ENCODE peak calls at places on chromosomes 2 and 18, in ten cellular contexts. One of them, this sample, is unnamed.

GRCh38 chr2:40554665-40555294 is 102.9 kb upstream of the SLC8A1 start:
- DNase-seq in GM12865: peak; percentile 59
- DNase-seq in uterus: peak; percentile 65
- DNase-seq in BJ: no peak
- DNase-seq in HFF-Myc: peak; percentile 45
- DNase-seq in GM06990: no peak
- DNase-seq in stomach: peak; percentile 68
- DNase-seq in GM20000: peak; percentile 22
- DNase-seq in GM13976: peak; percentile 16
- DNase-seq in IMR-90: peak; percentile 38
- DNase-seq in this sample: peak; percentile 79

GRCh38 chr2:40285391-40285790 is 166.5 kb downstream of the SLC8A1 start:
- DNase-seq in GM12865: no peak
- DNase-seq in uterus: no peak
- DNase-seq in BJ: no peak
- DNase-seq in HFF-Myc: no peak
- DNase-seq in GM06990: no peak
- DNase-seq in stomach: no peak
- DNase-seq in GM20000: no peak
- DNase-seq in GM13976: no peak
- DNase-seq in IMR-90: no peak
- DNase-seq in this sample: no peak

GRCh38 chr2:217856159-217856558 is 146.6 kb downstream of the TNS1 start:
- DNase-seq in GM12865: no peak
- DNase-seq in uterus: no peak
- DNase-seq in BJ: no peak
- DNase-seq in HFF-Myc: no peak
- DNase-seq in GM06990: no peak
- DNase-seq in stomach: no peak
- DNase-seq in GM20000: no peak
- DNase-seq in GM13976: no peak
- DNase-seq in IMR-90: no peak
- DNase-seq in this sample: no peak

GRCh38 chr2:11071207-11071606 is 84.1 kb upstream of the SLC66A3 start:
- DNase-seq in GM12865: peak; percentile 28
- DNase-seq in uterus: no peak
- DNase-seq in BJ: no peak
- DNase-seq in HFF-Myc: no peak
- DNase-seq in GM06990: no peak
- DNase-seq in stomach: no peak
- DNase-seq in GM20000: no peak
- DNase-seq in GM13976: no peak
- DNase-seq in IMR-90: peak; percentile 20
- DNase-seq in this sample: no peak

GRCh38 chr18:56869189-56869777 is 218.1 kb downstream of the WDR7 start:
- DNase-seq in GM12865: peak; percentile 70
- DNase-seq in uterus: no peak
- DNase-seq in BJ: peak; percentile 5
- DNase-seq in HFF-Myc: peak; percentile 64
- DNase-seq in GM06990: no peak
- DNase-seq in stomach: no peak
- DNase-seq in GM20000: peak; percentile 12
- DNase-seq in GM13976: peak; percentile 11
- DNase-seq in IMR-90: peak; percentile 73
- DNase-seq in this sample: peak; percentile 52

GRCh38 chr2:75547345-75548035 is 13.2 kb downstream of the EVA1A start:
- DNase-seq in GM12865: no peak
- DNase-seq in uterus: no peak
- DNase-seq in BJ: no peak
- DNase-seq in HFF-Myc: no peak
- DNase-seq in GM06990: no peak
- DNase-seq in stomach: no peak
- DNase-seq in GM20000: no peak
- DNase-seq in GM13976: no peak
- DNase-seq in IMR-90: peak; percentile 88
- DNase-seq in this sample: no peak

GRCh38 chr2:165018207-165018606 is 62.9 kb upstream of the SLC38A11 start:
- DNase-seq in GM12865: no peak
- DNase-seq in uterus: no peak
- DNase-seq in BJ: no peak
- DNase-seq in HFF-Myc: no peak
- DNase-seq in GM06990: no peak
- DNase-seq in stomach: no peak
- DNase-seq in GM20000: no peak
- DNase-seq in GM13976: no peak
- DNase-seq in IMR-90: peak; percentile 1
- DNase-seq in this sample: no peak

GRCh38 chr2:28433935-28434599 is 41.4 kb downstream of the FOSL2 start:
- DNase-seq in GM12865: no peak
- DNase-seq in uterus: no peak
- DNase-seq in BJ: no peak
- DNase-seq in HFF-Myc: no peak
- DNase-seq in GM06990: no peak
- DNase-seq in stomach: no peak
- DNase-seq in GM20000: no peak
- DNase-seq in GM13976: no peak
- DNase-seq in IMR-90: no peak
- DNase-seq in this sample: no peak

GRCh38 chr2:188600536-188601210 is 309.0 kb downstream of the GULP1 start:
- DNase-seq in GM12865: no peak
- DNase-seq in uterus: no peak
- DNase-seq in BJ: peak; percentile 65
- DNase-seq in HFF-Myc: no peak
- DNase-seq in GM06990: no peak
- DNase-seq in stomach: no peak
- DNase-seq in GM20000: no peak
- DNase-seq in GM13976: no peak
- DNase-seq in IMR-90: peak; percentile 82
- DNase-seq in this sample: no peak

GRCh38 chr2:162333968-162334367 is 10.0 kb upstream of the GCA start:
- DNase-seq in GM12865: peak; percentile 24
- DNase-seq in uterus: no peak
- DNase-seq in BJ: no peak
- DNase-seq in HFF-Myc: no peak
- DNase-seq in GM06990: no peak
- DNase-seq in stomach: peak; percentile 38
- DNase-seq in GM20000: no peak
- DNase-seq in GM13976: no peak
- DNase-seq in IMR-90: peak; percentile 33
- DNase-seq in this sample: peak; percentile 58

GRCh38 chr18:11146238-11146946 is 3.0 kb downstream of the PIEZO2 start:
- DNase-seq in GM12865: no peak
- DNase-seq in uterus: no peak
- DNase-seq in BJ: no peak
- DNase-seq in HFF-Myc: no peak
- DNase-seq in GM06990: no peak
- DNase-seq in stomach: no peak
- DNase-seq in GM20000: no peak
- DNase-seq in GM13976: no peak
- DNase-seq in IMR-90: no peak
- DNase-seq in this sample: no peak

GRCh38 chr2:39018633-39019032 is 102.2 kb downstream of the SOS1 start:
- DNase-seq in GM12865: no peak
- DNase-seq in uterus: no peak
- DNase-seq in BJ: no peak
- DNase-seq in HFF-Myc: no peak
- DNase-seq in GM06990: no peak
- DNase-seq in stomach: no peak
- DNase-seq in GM20000: no peak
- DNase-seq in GM13976: no peak
- DNase-seq in IMR-90: no peak
- DNase-seq in this sample: no peak

GRCh38 chr2:239106314-239106908 is 258.5 kb downstream of the TWIST2 start:
- DNase-seq in GM12865: peak; percentile 41
- DNase-seq in uterus: no peak
- DNase-seq in BJ: no peak
- DNase-seq in HFF-Myc: peak; percentile 20
- DNase-seq in GM06990: no peak
- DNase-seq in stomach: peak; percentile 64
- DNase-seq in GM20000: peak; percentile 62
- DNase-seq in GM13976: peak; percentile 70
- DNase-seq in IMR-90: peak; percentile 63
- DNase-seq in this sample: peak; percentile 63

GRCh38 chr2:105748564-105748963 is 3.9 kb downstream of the NCK2 start:
- DNase-seq in GM12865: peak; percentile 57
- DNase-seq in uterus: no peak
- DNase-seq in BJ: no peak
- DNase-seq in HFF-Myc: no peak
- DNase-seq in GM06990: no peak
- DNase-seq in stomach: no peak
- DNase-seq in GM20000: no peak
- DNase-seq in GM13976: no peak
- DNase-seq in IMR-90: no peak
- DNase-seq in this sample: no peak

DNA sequence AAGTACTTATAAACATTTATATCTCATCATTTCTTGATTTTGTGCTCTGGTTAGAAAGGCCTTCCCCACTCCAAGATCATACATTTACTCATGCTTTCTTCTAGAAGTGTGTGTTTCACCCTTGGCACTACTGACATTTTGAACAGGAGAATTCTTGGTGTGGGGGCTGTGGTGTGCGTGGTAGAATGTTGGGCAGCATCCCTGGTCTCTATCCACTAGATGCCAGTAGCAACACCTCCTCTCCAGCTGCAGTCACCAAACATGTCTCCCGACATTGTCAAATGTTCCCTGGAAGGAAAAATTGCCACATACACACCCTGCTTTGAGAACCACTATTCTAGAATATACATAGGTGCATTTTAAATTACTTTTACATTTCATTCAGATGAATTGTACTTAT is 8.7 kb upstream of the TGIF1 start:
- DNase-seq in GM12865: no peak
- DNase-seq in uterus: no peak
- DNase-seq in BJ: no peak
- DNase-seq in HFF-Myc: no peak
- DNase-seq in GM06990: no peak
- DNase-seq in stomach: no peak
- DNase-seq in GM20000: no peak
- DNase-seq in GM13976: no peak
- DNase-seq in IMR-90: no peak
- DNase-seq in this sample: peak; percentile 47
- TF ChIP-seq CTCF in GM12865: no peak
- TF ChIP-seq CTCF in uterus: peak; percentile 16
- TF ChIP-seq CTCF in BJ: peak; percentile 22
- TF ChIP-seq CTCF in HFF-Myc: peak; percentile 39
- TF ChIP-seq CTCF in GM06990: no peak
- TF ChIP-seq CTCF in stomach: no peak
- TF ChIP-seq CTCF in GM20000: no peak
- TF ChIP-seq CTCF in GM13976: no peak
- TF ChIP-seq CTCF in IMR-90: peak; percentile 31
- TF ChIP-seq CTCF in this sample: no peak

GRCh38 chr2:226791487-226792081 is 8.0 kb downstream of the IRS1 start:
- DNase-seq in GM12865: peak; percentile 93
- DNase-seq in uterus: peak; percentile 82
- DNase-seq in BJ: no peak
- DNase-seq in HFF-Myc: no peak
- DNase-seq in GM06990: peak; percentile 89
- DNase-seq in stomach: peak; percentile 92
- DNase-seq in GM20000: peak; percentile 100
- DNase-seq in GM13976: peak; percentile 99
- DNase-seq in IMR-90: peak; percentile 75
- DNase-seq in this sample: peak; percentile 88
- TF ChIP-seq CTCF in GM12865: peak; percentile 46
- TF ChIP-seq CTCF in uterus: peak; percentile 44
- TF ChIP-seq CTCF in BJ: peak; percentile 11
- TF ChIP-seq CTCF in HFF-Myc: peak; percentile 13
- TF ChIP-seq CTCF in GM06990: no peak
- TF ChIP-seq CTCF in stomach: peak; percentile 68
- TF ChIP-seq CTCF in GM20000: no peak
- TF ChIP-seq CTCF in GM13976: peak; percentile 11
- TF ChIP-seq CTCF in IMR-90: peak; percentile 21
- TF ChIP-seq CTCF in this sample: peak; percentile 26

DNA sequence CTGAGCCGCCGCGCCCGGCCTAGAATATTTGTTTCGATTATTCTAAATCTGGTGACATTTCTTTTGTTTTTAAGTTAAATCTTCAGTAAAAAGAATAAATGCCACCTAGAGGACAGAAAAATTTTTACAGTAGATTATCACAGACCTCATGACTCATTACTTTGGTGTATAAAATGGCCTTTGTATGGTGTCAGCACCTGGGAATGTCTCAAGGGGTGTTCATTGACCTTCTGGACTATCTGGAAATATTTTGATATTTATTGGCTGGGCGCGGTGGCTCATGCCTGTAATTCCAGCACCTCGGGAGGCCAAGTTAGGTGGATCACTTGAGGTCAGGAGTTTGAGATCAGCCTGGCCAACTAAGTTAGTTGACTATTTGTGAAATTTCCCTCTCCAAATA is 30.3 kb upstream of the SLC30A6 start:
- DNase-seq in GM12865: peak; percentile 23
- DNase-seq in uterus: no peak
- DNase-seq in BJ: peak; percentile 74
- DNase-seq in HFF-Myc: peak; percentile 35
- DNase-seq in GM06990: peak; percentile 37
- DNase-seq in stomach: no peak
- DNase-seq in GM20000: peak; percentile 39
- DNase-seq in GM13976: peak; percentile 41
- DNase-seq in IMR-90: peak; percentile 80
- DNase-seq in this sample: peak; percentile 67
- TF ChIP-seq CTCF in GM12865: no peak
- TF ChIP-seq CTCF in uterus: no peak
- TF ChIP-seq CTCF in BJ: peak; percentile 33
- TF ChIP-seq CTCF in HFF-Myc: no peak
- TF ChIP-seq CTCF in GM06990: no peak
- TF ChIP-seq CTCF in stomach: peak; percentile 19
- TF ChIP-seq CTCF in GM20000: no peak
- TF ChIP-seq CTCF in GM13976: no peak
- TF ChIP-seq CTCF in IMR-90: peak; percentile 47
- TF ChIP-seq CTCF in this sample: no peak

DNA sequence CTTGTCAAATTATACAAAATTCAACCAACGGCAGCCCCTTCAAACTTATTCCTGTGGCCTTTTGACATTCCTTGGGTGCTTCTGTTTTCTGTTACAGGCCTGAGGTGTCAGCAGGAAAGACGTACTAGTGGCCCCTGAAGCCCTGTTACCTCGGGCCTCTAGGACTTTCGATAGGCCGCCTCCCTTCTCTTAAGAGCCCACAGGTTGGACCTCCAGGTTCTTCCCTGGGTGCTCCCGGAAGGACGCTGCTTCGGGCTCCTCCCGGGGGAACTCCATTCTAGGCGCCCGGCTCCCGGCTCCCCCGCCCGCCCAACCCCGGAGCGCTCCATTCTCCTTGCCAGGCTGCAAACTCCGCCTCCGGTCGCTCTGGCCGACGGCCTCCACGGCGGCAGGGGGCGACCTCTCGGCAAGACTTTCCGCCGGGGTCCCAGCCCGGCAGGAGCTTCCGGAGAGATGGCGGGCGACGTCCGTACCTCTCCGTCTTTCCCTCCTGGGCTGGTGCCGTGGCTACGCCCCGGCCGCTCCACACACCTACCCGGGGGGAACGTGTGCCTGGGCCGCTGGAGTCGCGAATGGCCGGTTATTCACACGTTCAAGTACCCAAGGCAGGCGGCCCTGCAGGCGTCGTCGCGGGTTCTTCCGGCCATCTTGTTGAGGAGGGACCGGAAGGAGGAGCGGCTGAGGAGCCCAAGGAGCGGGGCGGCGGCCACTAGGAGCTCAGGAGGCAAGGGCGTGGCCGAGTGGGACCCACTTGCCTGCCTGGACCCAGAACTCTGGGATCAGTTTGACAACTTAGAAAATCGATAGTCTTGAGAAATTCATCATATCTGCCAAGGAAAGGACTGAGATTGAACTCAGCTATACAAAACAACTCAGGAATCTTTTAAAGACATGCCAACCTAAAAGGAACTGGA is 27.5 kb downstream of the BOLA3 start:
- DNase-seq in GM12865: peak; percentile 94
- DNase-seq in uterus: peak; percentile 62
- DNase-seq in BJ: peak; percentile 31
- DNase-seq in HFF-Myc: peak; percentile 26
- DNase-seq in GM06990: peak; percentile 94
- DNase-seq in stomach: peak; percentile 80
- DNase-seq in GM20000: peak; percentile 95
- DNase-seq in GM13976: peak; percentile 95
- DNase-seq in IMR-90: peak; percentile 69
- DNase-seq in this sample: peak; percentile 71
- TF ChIP-seq CTCF in GM12865: peak; percentile 69
- TF ChIP-seq CTCF in uterus: peak; percentile 56
- TF ChIP-seq CTCF in BJ: peak; percentile 70
- TF ChIP-seq CTCF in HFF-Myc: peak; percentile 46
- TF ChIP-seq CTCF in GM06990: peak; percentile 81
- TF ChIP-seq CTCF in stomach: peak; percentile 41
- TF ChIP-seq CTCF in GM20000: peak; percentile 68
- TF ChIP-seq CTCF in GM13976: peak; percentile 82
- TF ChIP-seq CTCF in IMR-90: peak; percentile 50
- TF ChIP-seq CTCF in this sample: peak; percentile 39